ENCODE peak calls at places on chromosomes 16 and 17, in seven cellular contexts. F is fibroblast of lung, Q is heart left ventricle, T is mucosa of descending colon, N is gastrocnemius medialis, L is Peyer's patch, S is Caco-2. K is an unnamed sample. For H3K36me3 and H3K4me1, the result is how much of the 10 kb centered on the place peaks cover.

GRCh38 chr17:21351366-21352065 is 24.6 kb upstream of the KCNJ12 start:
- DNase-seq in N (no peak), Q (no peak), S (no peak), L (peak), F (no peak), T (no peak), K (no peak)

GRCh38 chr16:57725077-57725953 is 10.3 kb upstream of the KATNB1 start:
- DNase-seq in S (no peak), T (no peak), Q (no peak), L (peak), N (no peak), F (no peak), K (no peak)

GRCh38 chr17:75875182-75875939 is 3.0 kb downstream of the TRIM47 start:
- DNase-seq in S (no peak), Q (no peak), L (no peak), F (no peak), T (no peak), N (no peak), K (no peak)

GRCh38 chr17:43324205-43324893 is 74.4 kb upstream of the ARL4D start:
- DNase-seq in T (no peak), F (no peak), N (no peak), S (no peak), L (no peak), Q (no peak), K (no peak)

GRCh38 chr17:81635973-81636504 is 873 bp downstream of the NPLOC4 start:
- DNase-seq in Q (no peak), N (no peak), L (no peak), S (peak), F (no peak), T (no peak), K (no peak)

GRCh38 chr16:67917140-67917851 is 14.4 kb downstream of the CTRL start:
- DNase-seq in F (no peak), T (no peak), L (no peak), Q (peak), N (peak), S (no peak), K (no peak)

GRCh38 chr17:7328009-7328408 is 1.1 kb downstream of the NEURL4 start:
- DNase-seq in N (no peak), L (no peak), S (no peak), Q (no peak), F (no peak), T (no peak), K (no peak)

GRCh38 chr17:851986-852385 is 69.8 kb downstream of the MRM3 start:
- DNase-seq in F (no peak), L (no peak), S (no peak), N (no peak), Q (no peak), T (no peak), K (no peak)

GRCh38 chr17:8384801-8385335 is 1.9 kb upstream of the RPL26 start:
- DNase-seq in T (no peak), N (no peak), F (peak), L (no peak), Q (no peak), S (peak), K (no peak)

GRCh38 chr17:81295678-81296381 is 723 bp upstream of the SLC38A10 start:
- DNase-seq in F (peak), T (peak), N (no peak), S (peak), L (peak), Q (no peak), K (no peak)

GRCh38 chr17:50931003-50931878 is 65.1 kb upstream of the TOB1 start:
- DNase-seq in T (peak), L (peak), S (peak), Q (peak), F (peak), N (peak), K (peak)

GRCh38 chr17:13429201-13429600 is 172.5 kb downstream of the HS3ST3A1 start:
- DNase-seq in Q (no peak), T (no peak), F (peak), S (peak), L (no peak), N (no peak), K (no peak)

GRCh38 chr17:8890671-8891070 is 23.2 kb upstream of the PIK3R6 start:
- DNase-seq in F (no peak), S (no peak), Q (no peak), T (no peak), N (no peak), L (no peak), K (no peak)

GRCh38 chr17:61160789-61161440 is 238.7 kb upstream of the TBX2 start:
- DNase-seq in Q (no peak), S (no peak), N (no peak), F (peak), L (no peak), T (no peak), K (no peak)

GRCh38 chr17:76458580-76459490 is 5.9 kb upstream of the UBE2O start:
- DNase-seq in N (no peak), T (no peak), F (peak), S (peak), L (peak), Q (peak), K (no peak)

GRCh38 chr17:82492647-82493516 is 26.6 kb upstream of the FOXK2 start:
- DNase-seq in Q (no peak), F (peak), N (no peak), T (no peak), L (no peak), S (no peak), K (peak)

GRCh38 chr16:35730251-35730650 is 2270.8 kb downstream of the TP53TG3F start:
- DNase-seq in T (no peak), F (no peak), S (no peak), L (no peak), Q (no peak), N (no peak), K (peak)

GRCh38 chr16:54080524-54081008 is 206.0 kb downstream of the IRX3 start:
- DNase-seq in L (no peak), N (no peak), F (peak), S (no peak), T (no peak), Q (no peak), K (no peak)

GRCh38 chr17:47649972-47650524 is 329 bp downstream of the KPNB1 start:
- DNase-seq in T (no peak), L (no peak), F (no peak), N (peak), S (no peak), Q (no peak), K (no peak)

GRCh38 chr17:16929757-16930520 is 42.0 kb downstream of the TNFRSF13B start:
- DNase-seq in Q (no peak), L (no peak), N (no peak), F (no peak), S (no peak), T (peak), K (no peak)

GRCh38 chr16:74201561-74201960 is 95.1 kb upstream of the PSMD7 start:
- DNase-seq in N (no peak), L (no peak), Q (no peak), F (no peak), S (no peak), T (no peak), K (no peak)

GRCh38 chr17:43540821-43541674 is 5.1 kb downstream of the ETV4 start:
- DNase-seq in N (no peak), F (peak), T (no peak), S (no peak), L (no peak), Q (no peak), K (no peak)

GRCh38 chr17:60248618-60249516 is 99.1 kb downstream of the CA4 start:
- DNase-seq in F (no peak), Q (no peak), N (no peak), T (no peak), L (no peak), S (no peak), K (no peak)

GRCh38 chr17:2950846-2951245 is 112.6 kb downstream of the OR1D5 start:
- DNase-seq in L (no peak), F (no peak), N (no peak), T (no peak), S (no peak), Q (no peak), K (no peak)

GRCh38 chr17:41037853-41038350 is 3.2 kb upstream of the KRTAP1-3 start:
- DNase-seq in L (no peak), N (no peak), S (no peak), T (no peak), Q (no peak), F (no peak), K (no peak)

GRCh38 chr16:57615813-57616212 is 12.6 kb upstream of the ADGRG1 start:
- DNase-seq in Q (no peak), T (peak), S (no peak), N (no peak), L (peak), F (no peak), K (peak)

GRCh38 chr17:79943354-79944241 is 92.1 kb downstream of the TBC1D16 start:
- DNase-seq in N (no peak), T (no peak), L (peak), F (no peak), S (no peak), Q (no peak), K (peak)

GRCh38 chr16:55329791-55330190 is 5.8 kb downstream of the IRX6 start:
- DNase-seq in F (no peak), N (no peak), S (no peak), L (no peak), Q (no peak), T (no peak), K (no peak)

GRCh38 chr17:51901242-51901641 is 257.3 kb downstream of the CA10 start:
- DNase-seq in Q (no peak), F (no peak), T (no peak), S (no peak), L (no peak), N (no peak), K (no peak)

GRCh38 chr17:57671546-57672204 is 73.4 kb downstream of the CCDC182 start:
- DNase-seq in Q (peak), F (peak), L (peak), T (peak), S (peak), N (peak), K (no peak)
- H3K36me3 ChIP-seq in Q (under half), F (under half), L (under half), T (under half), S (under half), N (under half), K (under half)

GRCh38 chr16:23856345-23856744 is 20.6 kb downstream of the PRKCB start:
- DNase-seq in T (no peak), Q (no peak), N (no peak), S (no peak), F (no peak), L (no peak), K (no peak)
- H3K4me1 ChIP-seq in T (under half), Q (half or more), N (under half), S (under half), F (under half), L (under half), K (under half)

DNA sequence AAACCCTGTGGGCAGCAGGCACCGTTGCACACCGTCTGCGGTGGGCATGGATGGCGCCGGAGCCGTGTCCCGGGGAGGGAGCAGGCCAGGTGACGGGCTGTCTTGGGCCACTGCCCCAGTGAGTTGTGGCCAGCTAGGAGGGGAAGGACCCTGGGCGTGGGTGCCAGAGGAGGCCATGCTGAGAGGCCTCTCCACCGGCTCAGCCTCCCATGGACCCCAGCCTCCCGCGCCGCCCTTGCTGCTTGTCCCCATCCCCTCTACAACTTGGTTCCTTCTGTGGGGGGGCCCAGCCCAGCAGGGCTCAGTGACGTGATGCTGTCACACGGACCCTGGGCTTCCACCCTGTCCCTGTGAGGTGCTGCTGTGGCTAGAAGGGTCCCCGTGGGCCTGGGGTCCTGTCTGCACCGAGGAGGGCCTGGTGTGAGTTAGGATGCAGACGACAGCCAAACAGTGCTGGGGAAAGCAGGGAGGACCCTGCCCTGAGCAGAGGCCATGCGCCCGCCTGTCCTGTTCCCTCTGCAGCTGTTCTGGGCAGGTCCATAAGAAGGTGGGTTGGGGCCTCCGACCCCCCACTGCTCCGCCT is 11.3 kb downstream of the UBE2I start:
- DNase-seq in S (no peak), F (no peak), N (no peak), L (no peak), Q (no peak), T (no peak), K (no peak)
- H3K36me3 ChIP-seq in S (under half), F (half or more), N (under half), L (half or more), Q (half or more), T (under half), K (half or more)

GRCh38 chr16:50161950-50162349 is 8.8 kb downstream of the TENT4B start:
- DNase-seq in L (no peak), Q (no peak), S (no peak), F (no peak), T (no peak), N (no peak), K (no peak)
- H3K4me1 ChIP-seq in L (under half), Q (half or more), S (under half), F (under half), T (under half), N (under half), K (half or more)